ENCODE peak calls at places on chromosome 2, in six cellular contexts. A is neural progenitor cell; P is heart right ventricle; X is K562; B is CD8-positive, alpha-beta T cell; F is GM23248. G is an unnamed sample.

GRCh38 chr2:129766594-129766993 is 212.9 kb upstream of the RAB6C start:
- DNase-seq in A (no peak), P (no peak), X (no peak), B (no peak), F (peak; percentile 43), G (no peak)

GRCh38 chr2:231244382-231245252 is 46.2 kb downstream of the ARMC9 start:
- DNase-seq in A (no peak), P (no peak), X (no peak), B (no peak), F (no peak), G (no peak)

GRCh38 chr2:174797792-174798276 is 33.6 kb upstream of the CHRNA1 start:
- DNase-seq in A (no peak), P (no peak), X (no peak), B (no peak), F (peak; percentile 80), G (no peak)

GRCh38 chr2:218827701-218828476 is 3.7 kb downstream of the PRKAG3 start:
- DNase-seq in A (no peak), P (no peak), X (no peak), B (no peak), F (no peak), G (no peak)

GRCh38 chr2:37201766-37202165 is 5.5 kb downstream of the CEBPZOS start:
- DNase-seq in A (no peak), P (no peak), X (peak; percentile 23), B (no peak), F (no peak), G (no peak)

GRCh38 chr2:167550448-167550847 is 662.2 kb downstream of the XIRP2 start:
- DNase-seq in A (peak; percentile 41), P (no peak), X (no peak), B (no peak), F (peak; percentile 45), G (no peak)

GRCh38 chr2:191866195-191866594 is 19.3 kb upstream of the CAVIN2 start:
- DNase-seq in A (no peak), P (no peak), X (no peak), B (no peak), F (no peak), G (no peak)

GRCh38 chr2:5937865-5938565 is 245.8 kb downstream of the SOX11 start:
- DNase-seq in A (no peak), P (no peak), X (no peak), B (no peak), F (no peak), G (no peak)

GRCh38 chr2:18356676-18357075 is 203.8 kb downstream of the RDH14 start:
- DNase-seq in A (no peak), P (no peak), X (no peak), B (no peak), F (peak; percentile 56), G (no peak)

GRCh38 chr2:240922234-240922981 is 16.3 kb downstream of the CROCC2 start:
- DNase-seq in A (no peak), P (peak; percentile 16), X (no peak), B (no peak), F (no peak), G (no peak)

GRCh38 chr2:233025706-233026105 is 6.8 kb upstream of the NEU2 start:
- DNase-seq in A (no peak), P (no peak), X (no peak), B (no peak), F (peak; percentile 35), G (no peak)

GRCh38 chr2:66109419-66109818 is 325.5 kb upstream of the MEIS1 start:
- DNase-seq in A (no peak), P (no peak), X (no peak), B (no peak), F (no peak), G (no peak)

GRCh38 chr2:183149489-183149888 is 25.2 kb downstream of the NUP35 start:
- DNase-seq in A (no peak), P (no peak), X (no peak), B (no peak), F (peak; percentile 49), G (no peak)

GRCh38 chr2:192741889-192742288 is 547.2 kb upstream of the TMEFF2 start:
- DNase-seq in A (peak; percentile 56), P (no peak), X (no peak), B (no peak), F (no peak), G (no peak)

GRCh38 chr2:173431191-173431590 is 76.5 kb downstream of the CDCA7 start:
- DNase-seq in A (no peak), P (no peak), X (no peak), B (no peak), F (no peak), G (no peak)

GRCh38 chr2:26450031-26450635 is 27.8 kb downstream of the OTOF start:
- DNase-seq in A (no peak), P (no peak), X (no peak), B (no peak), F (no peak), G (no peak)

GRCh38 chr2:196166876-196167275 is 4.5 kb downstream of the STK17B start:
- DNase-seq in A (no peak), P (no peak), X (no peak), B (no peak), F (peak; percentile 48), G (no peak)

GRCh38 chr2:223238301-223238700 is 186.3 kb downstream of the KCNE4 start:
- DNase-seq in A (no peak), P (no peak), X (no peak), B (no peak), F (peak; percentile 47), G (no peak)

GRCh38 chr2:145992572-145992971 is 1472.7 kb upstream of the ZEB2 start:
- DNase-seq in A (no peak), P (no peak), X (no peak), B (no peak), F (no peak), G (no peak)

GRCh38 chr2:233355916-233356315 is 1.6 kb downstream of the DGKD start:
- DNase-seq in A (no peak), P (no peak), X (no peak), B (no peak), F (no peak), G (no peak)

GRCh38 chr2:150191349-150191748 is 296.1 kb downstream of the RND3 start:
- DNase-seq in A (no peak), P (no peak), X (no peak), B (no peak), F (peak; percentile 65), G (no peak)

GRCh38 chr2:205017912-205018311 is 472.6 kb downstream of the PARD3B start:
- DNase-seq in A (no peak), P (no peak), X (no peak), B (no peak), F (no peak), G (no peak)

GRCh38 chr2:182717451-182718215 is 1.6 kb downstream of the DNAJC10 start:
- DNase-seq in A (no peak), P (no peak), X (no peak), B (no peak), F (no peak), G (no peak)

GRCh38 chr2:179860255-179861026 is 971 bp downstream of the ZNF385B start:
- DNase-seq in A (peak; percentile 30), P (no peak), X (no peak), B (no peak), F (peak; percentile 23), G (no peak)

GRCh38 chr2:43838560-43839267 is at the start of the genes ABCG5 and ABCG8:
- DNase-seq in A (no peak), P (no peak), X (no peak), B (no peak), F (no peak), G (no peak)

GRCh38 chr2:45850558-45850957 is 199.1 kb downstream of the PRKCE start:
- DNase-seq in A (no peak), P (no peak), X (no peak), B (no peak), F (no peak), G (no peak)

GRCh38 chr2:207086136-207086535 is 79.6 kb downstream of the KLF7 start:
- DNase-seq in A (no peak), P (no peak), X (no peak), B (no peak), F (no peak), G (no peak)

GRCh38 chr2:29459445-29460179 is 344.4 kb downstream of the CLIP4 start:
- DNase-seq in A (no peak), P (no peak), X (no peak), B (no peak), F (peak; percentile 90), G (no peak)

GRCh38 chr2:127585270-127585807 is 49.9 kb downstream of the MYO7B start:
- DNase-seq in A (no peak), P (no peak), X (no peak), B (no peak), F (no peak), G (no peak)

DNA sequence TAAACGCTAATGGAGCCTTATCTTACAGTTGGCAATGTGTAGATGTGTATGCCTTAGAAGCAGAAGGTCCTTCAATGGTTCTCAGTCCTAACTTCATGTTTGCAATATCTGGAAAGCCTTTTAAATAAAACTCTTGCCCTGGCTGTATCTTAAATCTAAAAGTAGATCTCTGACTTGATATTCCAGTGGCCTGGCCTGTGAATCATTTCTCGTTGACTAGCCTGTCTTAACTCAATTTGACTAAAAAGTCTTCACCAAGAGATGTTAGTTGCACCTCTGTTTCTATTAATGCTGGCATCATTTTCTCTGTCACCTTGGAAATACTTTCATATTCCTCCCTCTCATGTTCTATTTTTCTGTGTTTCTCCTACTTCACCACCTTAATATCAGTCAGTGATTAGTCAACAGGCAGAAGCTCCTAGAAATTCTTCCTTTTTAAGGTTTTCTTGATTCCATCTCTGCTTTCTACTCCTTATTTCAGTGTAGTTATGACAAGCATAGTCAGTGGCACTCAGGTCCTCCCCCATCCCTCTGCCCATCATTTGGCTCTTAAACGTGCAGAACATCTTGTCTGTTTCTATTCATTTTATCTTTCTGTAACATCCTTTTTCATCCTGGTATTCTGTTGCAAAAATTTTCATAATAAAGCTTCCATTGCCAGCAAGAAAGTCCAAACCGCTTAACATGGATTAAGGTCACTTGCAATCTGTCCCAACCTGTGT is 4.3 kb downstream of the ITGAV start:
- DNase-seq in A (no peak), P (no peak), X (no peak), B (no peak), F (no peak), G (no peak)
- H3K4me1 ChIP-seq in A (peaks cover 68% of the 10 kb centered on the region), P (peaks cover 4% of the 10 kb centered on the region), X (peaks cover 18% of the 10 kb centered on the region), B (peaks cover 9% of the 10 kb centered on the region), F (peaks cover 32% of the 10 kb centered on the region), G (no peaks in the 10 kb centered on the region)

GRCh38 chr2:176554107-176555048 is 285.1 kb downstream of the MTX2 start:
- DNase-seq in A (peak; percentile 72), P (peak; percentile 11), X (peak; percentile 77), B (no peak), F (peak; percentile 79), G (no peak)
- H3K4me3 ChIP-seq in A (peak overlapping the region; percentile 26), P (peak overlapping the region; percentile 32), X (no peak overlapping the region), B (peak overlapping the region; percentile 51), F (peak overlapping the region; percentile 66), G (peak overlapping the region; percentile 24)

DNA sequence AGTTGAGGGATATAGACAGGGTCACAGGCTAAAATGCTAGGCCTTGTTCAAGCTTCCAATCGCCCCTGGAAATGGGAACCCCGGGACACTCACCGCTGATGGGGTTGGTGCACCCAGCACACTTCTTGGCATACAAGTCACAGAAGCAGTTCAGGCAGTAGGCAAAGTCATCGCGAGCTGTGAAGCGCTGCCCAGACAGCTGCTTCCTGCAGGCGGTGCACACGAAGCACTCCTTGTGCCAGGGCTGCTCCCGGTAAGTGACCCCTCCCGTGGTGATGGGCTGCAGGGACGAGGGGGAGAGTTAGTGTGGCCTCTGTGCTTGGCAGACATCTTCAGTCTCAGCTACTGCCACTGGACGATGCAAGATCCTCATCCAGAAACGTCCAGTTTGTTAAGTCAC is 25.9 kb downstream of the C2orf49 start:
- DNase-seq in A (no peak), P (no peak), X (no peak), B (no peak), F (no peak), G (no peak)
- H3K36me3 ChIP-seq in A (no peaks in the 10 kb centered on the region), P (peaks cover 9% of the 10 kb centered on the region), X (peaks cover 74% of the 10 kb centered on the region), B (peaks cover 7% of the 10 kb centered on the region), F (peaks cover 98% of the 10 kb centered on the region), G (no peaks in the 10 kb centered on the region)

GRCh38 chr2:110105608-110106467 is 9.8 kb downstream of the MALL start:
- DNase-seq in A (no peak), P (no peak), X (no peak), B (no peak), F (peak; percentile 77), G (peak; percentile 67)
- H3K4me1 ChIP-seq in A (no peaks in the 10 kb centered on the region), P (peaks cover 3% of the 10 kb centered on the region), X (no peaks in the 10 kb centered on the region), B (no peaks in the 10 kb centered on the region), F (peaks cover 52% of the 10 kb centered on the region), G (peaks cover 12% of the 10 kb centered on the region)

G was measured in prostate gland.